ENCODE peak calls at places on chromosomes 13 and 19, in five cellular contexts. One of them, this sample, is unnamed.

GRCh38 chr13:35699181-35699580 is 222.7 kb upstream of the MAB21L1 start:
- DNase-seq in stimulated activated CD4-positive, alpha-beta T cell treated with anti-CD3 and anti-CD28 coated beads, TNF-alpha, amount 100 ng/mL, for 24 hours: no peak
- DNase-seq in NCI-H510A: no peak
- DNase-seq in iPS-NIHi11: no peak
- DNase-seq in GDM1: no peak
- DNase-seq in this sample: no peak

GRCh38 chr13:94198666-94199065 is 280.8 kb downstream of the DCT start:
- DNase-seq in NCI-H510A: no peak
- DNase-seq in iPS-NIHi11: no peak
- DNase-seq in GDM1: no peak
- DNase-seq in stimulated activated CD4-positive, alpha-beta T cell treated with anti-CD3 and anti-CD28 coated beads, TNF-alpha, amount 100 ng/mL, for 24 hours: no peak
- DNase-seq in this sample: no peak

GRCh38 chr19:1503925-1504430 is 8.8 kb downstream of the ADAMTSL5 start:
- DNase-seq in NCI-H510A: no peak
- DNase-seq in stimulated activated CD4-positive, alpha-beta T cell treated with anti-CD3 and anti-CD28 coated beads, TNF-alpha, amount 100 ng/mL, for 24 hours: no peak
- DNase-seq in iPS-NIHi11: no peak
- DNase-seq in GDM1: no peak
- DNase-seq in this sample: no peak

GRCh38 chr13:76361868-76362267 is 524.3 kb downstream of the KCTD12 start:
- DNase-seq in iPS-NIHi11: no peak
- DNase-seq in GDM1: no peak
- DNase-seq in NCI-H510A: no peak
- DNase-seq in stimulated activated CD4-positive, alpha-beta T cell treated with anti-CD3 and anti-CD28 coated beads, TNF-alpha, amount 100 ng/mL, for 24 hours: no peak
- DNase-seq in this sample: no peak

GRCh38 chr13:27006519-27007161 is 165.0 kb downstream of the USP12 start:
- DNase-seq in NCI-H510A: peak
- DNase-seq in stimulated activated CD4-positive, alpha-beta T cell treated with anti-CD3 and anti-CD28 coated beads, TNF-alpha, amount 100 ng/mL, for 24 hours: no peak
- DNase-seq in iPS-NIHi11: peak
- DNase-seq in GDM1: no peak
- DNase-seq in this sample: no peak

GRCh38 chr19:45066921-45067661 is 9.2 kb downstream of the ZNF296 start:
- DNase-seq in stimulated activated CD4-positive, alpha-beta T cell treated with anti-CD3 and anti-CD28 coated beads, TNF-alpha, amount 100 ng/mL, for 24 hours: no peak
- DNase-seq in GDM1: no peak
- DNase-seq in NCI-H510A: no peak
- DNase-seq in iPS-NIHi11: no peak
- DNase-seq in this sample: no peak

GRCh38 chr13:79128158-79128557 is 277.9 kb downstream of the RBM26 start:
- DNase-seq in iPS-NIHi11: no peak
- DNase-seq in GDM1: no peak
- DNase-seq in stimulated activated CD4-positive, alpha-beta T cell treated with anti-CD3 and anti-CD28 coated beads, TNF-alpha, amount 100 ng/mL, for 24 hours: no peak
- DNase-seq in NCI-H510A: no peak
- DNase-seq in this sample: no peak

GRCh38 chr19:15279326-15279904 is 47.2 kb upstream of the EPHX3 start:
- DNase-seq in stimulated activated CD4-positive, alpha-beta T cell treated with anti-CD3 and anti-CD28 coated beads, TNF-alpha, amount 100 ng/mL, for 24 hours: no peak
- DNase-seq in iPS-NIHi11: no peak
- DNase-seq in GDM1: no peak
- DNase-seq in NCI-H510A: no peak
- DNase-seq in this sample: no peak

GRCh38 chr13:71677114-71677513 is 189.9 kb downstream of the DACH1 start:
- DNase-seq in iPS-NIHi11: peak
- DNase-seq in NCI-H510A: no peak
- DNase-seq in GDM1: no peak
- DNase-seq in stimulated activated CD4-positive, alpha-beta T cell treated with anti-CD3 and anti-CD28 coated beads, TNF-alpha, amount 100 ng/mL, for 24 hours: no peak
- DNase-seq in this sample: no peak

GRCh38 chr13:92589955-92590354 is 636.7 kb upstream of the GPC6 start:
- DNase-seq in iPS-NIHi11: no peak
- DNase-seq in stimulated activated CD4-positive, alpha-beta T cell treated with anti-CD3 and anti-CD28 coated beads, TNF-alpha, amount 100 ng/mL, for 24 hours: no peak
- DNase-seq in NCI-H510A: no peak
- DNase-seq in GDM1: no peak
- DNase-seq in this sample: no peak

GRCh38 chr13:98890186-98890585 is 87.7 kb downstream of the DOCK9 start:
- DNase-seq in iPS-NIHi11: no peak
- DNase-seq in stimulated activated CD4-positive, alpha-beta T cell treated with anti-CD3 and anti-CD28 coated beads, TNF-alpha, amount 100 ng/mL, for 24 hours: peak
- DNase-seq in GDM1: no peak
- DNase-seq in NCI-H510A: no peak
- DNase-seq in this sample: no peak

GRCh38 chr19:38351865-38352395 is 16.3 kb downstream of the CATSPERG start:
- DNase-seq in iPS-NIHi11: no peak
- DNase-seq in GDM1: no peak
- DNase-seq in stimulated activated CD4-positive, alpha-beta T cell treated with anti-CD3 and anti-CD28 coated beads, TNF-alpha, amount 100 ng/mL, for 24 hours: no peak
- DNase-seq in NCI-H510A: no peak
- DNase-seq in this sample: no peak

GRCh38 chr13:45751882-45752281 is 49.8 kb downstream of the CBY2 start:
- DNase-seq in NCI-H510A: no peak
- DNase-seq in iPS-NIHi11: no peak
- DNase-seq in stimulated activated CD4-positive, alpha-beta T cell treated with anti-CD3 and anti-CD28 coated beads, TNF-alpha, amount 100 ng/mL, for 24 hours: no peak
- DNase-seq in GDM1: no peak
- DNase-seq in this sample: no peak

GRCh38 chr13:40371531-40372125 is 294.8 kb downstream of the FOXO1 start:
- DNase-seq in stimulated activated CD4-positive, alpha-beta T cell treated with anti-CD3 and anti-CD28 coated beads, TNF-alpha, amount 100 ng/mL, for 24 hours: no peak
- DNase-seq in iPS-NIHi11: no peak
- DNase-seq in NCI-H510A: no peak
- DNase-seq in GDM1: no peak
- DNase-seq in this sample: no peak

GRCh38 chr19:17405250-17406038 is at the start of gene BST2:
- DNase-seq in iPS-NIHi11: peak
- DNase-seq in GDM1: peak
- DNase-seq in NCI-H510A: no peak
- DNase-seq in stimulated activated CD4-positive, alpha-beta T cell treated with anti-CD3 and anti-CD28 coated beads, TNF-alpha, amount 100 ng/mL, for 24 hours: peak
- DNase-seq in this sample: peak

GRCh38 chr13:106407338-106407737 is 128.1 kb downstream of the EFNB2 start:
- DNase-seq in stimulated activated CD4-positive, alpha-beta T cell treated with anti-CD3 and anti-CD28 coated beads, TNF-alpha, amount 100 ng/mL, for 24 hours: no peak
- DNase-seq in NCI-H510A: no peak
- DNase-seq in iPS-NIHi11: no peak
- DNase-seq in GDM1: no peak
- DNase-seq in this sample: no peak

GRCh38 chr19:7831452-7831851 is 1.4 kb downstream of the EVI5L start:
- DNase-seq in stimulated activated CD4-positive, alpha-beta T cell treated with anti-CD3 and anti-CD28 coated beads, TNF-alpha, amount 100 ng/mL, for 24 hours: no peak
- DNase-seq in iPS-NIHi11: peak
- DNase-seq in NCI-H510A: no peak
- DNase-seq in GDM1: no peak
- DNase-seq in this sample: no peak

GRCh38 chr19:39645800-39646411 is 9.8 kb upstream of the LGALS16 start:
- DNase-seq in iPS-NIHi11: peak
- DNase-seq in stimulated activated CD4-positive, alpha-beta T cell treated with anti-CD3 and anti-CD28 coated beads, TNF-alpha, amount 100 ng/mL, for 24 hours: peak
- DNase-seq in GDM1: no peak
- DNase-seq in NCI-H510A: no peak
- DNase-seq in this sample: no peak

GRCh38 chr13:90416519-90416918 is 931.0 kb upstream of the MIR17HG start:
- DNase-seq in stimulated activated CD4-positive, alpha-beta T cell treated with anti-CD3 and anti-CD28 coated beads, TNF-alpha, amount 100 ng/mL, for 24 hours: no peak
- DNase-seq in GDM1: no peak
- DNase-seq in iPS-NIHi11: no peak
- DNase-seq in NCI-H510A: no peak
- DNase-seq in this sample: no peak

GRCh38 chr13:101289764-101290163 is 126.5 kb downstream of the NALCN start:
- DNase-seq in iPS-NIHi11: peak
- DNase-seq in NCI-H510A: peak
- DNase-seq in GDM1: no peak
- DNase-seq in stimulated activated CD4-positive, alpha-beta T cell treated with anti-CD3 and anti-CD28 coated beads, TNF-alpha, amount 100 ng/mL, for 24 hours: no peak
- DNase-seq in this sample: no peak

GRCh38 chr19:48819366-48819816 is 8.6 kb upstream of the BCAT2 start:
- DNase-seq in NCI-H510A: peak
- DNase-seq in stimulated activated CD4-positive, alpha-beta T cell treated with anti-CD3 and anti-CD28 coated beads, TNF-alpha, amount 100 ng/mL, for 24 hours: no peak
- DNase-seq in iPS-NIHi11: peak
- DNase-seq in GDM1: no peak
- DNase-seq in this sample: no peak

GRCh38 chr13:20828540-20829364 is 55.0 kb upstream of the EEF1AKMT1 start:
- DNase-seq in stimulated activated CD4-positive, alpha-beta T cell treated with anti-CD3 and anti-CD28 coated beads, TNF-alpha, amount 100 ng/mL, for 24 hours: no peak
- DNase-seq in NCI-H510A: peak
- DNase-seq in GDM1: peak
- DNase-seq in iPS-NIHi11: peak
- DNase-seq in this sample: peak

GRCh38 chr19:48290341-48290922 is 20.6 kb downstream of the ZNF114 start:
- DNase-seq in iPS-NIHi11: peak
- DNase-seq in stimulated activated CD4-positive, alpha-beta T cell treated with anti-CD3 and anti-CD28 coated beads, TNF-alpha, amount 100 ng/mL, for 24 hours: no peak
- DNase-seq in NCI-H510A: no peak
- DNase-seq in GDM1: no peak
- DNase-seq in this sample: no peak

GRCh38 chr13:79456656-79457365 is 24.1 kb upstream of the NDFIP2 start:
- DNase-seq in iPS-NIHi11: no peak
- DNase-seq in stimulated activated CD4-positive, alpha-beta T cell treated with anti-CD3 and anti-CD28 coated beads, TNF-alpha, amount 100 ng/mL, for 24 hours: no peak
- DNase-seq in GDM1: no peak
- DNase-seq in NCI-H510A: no peak
- DNase-seq in this sample: no peak

GRCh38 chr19:23916991-23917390 is 2.3 kb downstream of the ZNF726 start:
- DNase-seq in stimulated activated CD4-positive, alpha-beta T cell treated with anti-CD3 and anti-CD28 coated beads, TNF-alpha, amount 100 ng/mL, for 24 hours: no peak
- DNase-seq in iPS-NIHi11: no peak
- DNase-seq in GDM1: no peak
- DNase-seq in NCI-H510A: no peak
- DNase-seq in this sample: no peak